ENCODE peak calls at places on chromosome 12, in seven cellular contexts. N is AG04449, A is cardiac fibroblast, B is AG04450, X is fibroblast of mammary gland, U is AG10803, Y is spleen. Z is an unnamed sample.

GRCh38 chr12:46556105-46556559 is 183.6 kb upstream of the SLC38A2 start:
- DNase-seq in N (peak; percentile 98), A (peak; percentile 90), B (peak; percentile 92), X (peak; percentile 99), U (peak; percentile 97), Y (no peak), Z (no peak)

GRCh38 chr12:89943461-89943860 is 234.8 kb upstream of the ATP2B1 start:
- DNase-seq in N (no peak), A (no peak), B (no peak), X (no peak), U (no peak), Y (no peak), Z (no peak)

GRCh38 chr12:101743724-101744472 is 4.6 kb upstream of the SYCP3 start:
- DNase-seq in N (no peak), A (no peak), B (no peak), X (no peak), U (peak; percentile 9), Y (peak; percentile 88), Z (no peak)

GRCh38 chr12:93526786-93527428 is 45.6 kb upstream of the SOCS2 start:
- DNase-seq in N (peak; percentile 82), A (peak; percentile 93), B (peak; percentile 85), X (peak; percentile 87), U (peak; percentile 95), Y (no peak), Z (no peak)

GRCh38 chr12:16323010-16323409 is 24.4 kb upstream of the MGST1 start:
- DNase-seq in N (peak; percentile 10), A (no peak), B (no peak), X (peak; percentile 73), U (peak; percentile 49), Y (no peak), Z (no peak)

GRCh38 chr12:106178582-106178981 is 39.8 kb upstream of the NUAK1 start:
- DNase-seq in N (no peak), A (no peak), B (no peak), X (no peak), U (no peak), Y (no peak), Z (no peak)

GRCh38 chr12:59383426-59383822 is 212.4 kb upstream of the SLC16A7 start:
- DNase-seq in N (peak; percentile 94), A (peak; percentile 59), B (peak; percentile 49), X (peak; percentile 92), U (peak; percentile 95), Y (no peak), Z (no peak)

GRCh38 chr12:111454716-111455447 is 49.2 kb downstream of the SH2B3 start:
- DNase-seq in N (no peak), A (no peak), B (no peak), X (no peak), U (no peak), Y (no peak), Z (no peak)

GRCh38 chr12:106978035-106978800 is 8.7 kb downstream of the MTERF2 start:
- DNase-seq in N (no peak), A (peak; percentile 83), B (no peak), X (peak; percentile 47), U (peak; percentile 53), Y (no peak), Z (no peak)

GRCh38 chr12:108856428-108857157 is 790 bp downstream of the SSH1 start:
- DNase-seq in N (no peak), A (peak; percentile 71), B (no peak), X (peak; percentile 78), U (peak; percentile 93), Y (peak; percentile 89), Z (no peak)

GRCh38 chr12:48105321-48105866 is 485 bp downstream of the SENP1 start:
- DNase-seq in N (no peak), A (no peak), B (no peak), X (no peak), U (no peak), Y (no peak), Z (no peak)

GRCh38 chr12:90589966-90590365 is 365.0 kb downstream of the CCER1 start:
- DNase-seq in N (no peak), A (no peak), B (no peak), X (no peak), U (peak; percentile 35), Y (no peak), Z (no peak)

GRCh38 chr12:102436867-102437266 is 43.5 kb downstream of the IGF1 start:
- DNase-seq in N (no peak), A (no peak), B (no peak), X (no peak), U (no peak), Y (no peak), Z (no peak)

GRCh38 chr12:110253176-110253575 is 27.9 kb upstream of the ATP2A2 start:
- DNase-seq in N (no peak), A (peak; percentile 71), B (no peak), X (peak; percentile 64), U (no peak), Y (no peak), Z (no peak)

GRCh38 chr12:51907083-51907863 is at the start of gene ACVRL1:
- DNase-seq in N (no peak), A (peak; percentile 60), B (no peak), X (no peak), U (peak; percentile 34), Y (peak; percentile 73), Z (no peak)

GRCh38 chr12:28998662-28999120 is 150.4 kb upstream of the FAR2 start:
- DNase-seq in N (peak; percentile 3), A (peak; percentile 70), B (peak; percentile 1), X (peak; percentile 89), U (peak; percentile 47), Y (no peak), Z (no peak)

GRCh38 chr12:80472912-80473500 is 29.0 kb downstream of the PTPRQ start:
- DNase-seq in N (peak; percentile 40), A (peak; percentile 84), B (peak; percentile 41), X (peak; percentile 90), U (peak; percentile 78), Y (no peak), Z (no peak)

GRCh38 chr12:29537292-29537691 is 39.8 kb upstream of the OVCH1 start:
- DNase-seq in N (no peak), A (no peak), B (peak; percentile 32), X (peak; percentile 76), U (no peak), Y (no peak), Z (no peak)

GRCh38 chr12:78865297-78865955 is 852 bp downstream of the SYT1 start:
- DNase-seq in N (no peak), A (no peak), B (no peak), X (no peak), U (no peak), Y (no peak), Z (no peak)

GRCh38 chr12:68482660-68483059 is 128.0 kb upstream of the RAP1B start:
- DNase-seq in N (no peak), A (no peak), B (no peak), X (no peak), U (no peak), Y (no peak), Z (no peak)

GRCh38 chr12:26798013-26798412 is 35.0 kb downstream of the ITPR2 start:
- DNase-seq in N (no peak), A (peak; percentile 45), B (peak; percentile 78), X (peak; percentile 46), U (peak; percentile 84), Y (no peak), Z (no peak)
- TF ChIP-seq CTCF in N (no peak), A (no peak), B (no peak), X (no peak), U (no peak), Y (no peak), Z (no peak)

GRCh38 chr12:56451147-56451546 is 1.9 kb upstream of the TIMELESS start:
- DNase-seq in N (no peak), A (no peak), B (no peak), X (no peak), U (no peak), Y (no peak), Z (no peak)

GRCh38 chr12:56450241-56450640 is 1.0 kb upstream of the TIMELESS start:
- DNase-seq in N (no peak), A (no peak), B (no peak), X (no peak), U (no peak), Y (no peak), Z (no peak)

GRCh38 chr12:56454557-56454956 is at the start of gene MIP:
- DNase-seq in N (no peak), A (no peak), B (no peak), X (no peak), U (no peak), Y (no peak), Z (no peak)

GRCh38 chr12:56449622-56449984 is 377 bp upstream of the TIMELESS start:
- DNase-seq in N (no peak), A (no peak), B (no peak), X (no peak), U (no peak), Y (no peak), Z (no peak)

GRCh38 chr12:56448860-56449621 is at the start of gene TIMELESS:
- DNase-seq in N (peak; percentile 17), A (peak; percentile 89), B (peak; percentile 51), X (peak; percentile 82), U (peak; percentile 80), Y (peak; percentile 98), Z (peak; percentile 68)
- TF ChIP-seq CTCF in N (no peak), A (no peak), B (peak; percentile 12), X (no peak), U (peak; percentile 24), Y (peak; percentile 48), Z (no peak)

DNA sequence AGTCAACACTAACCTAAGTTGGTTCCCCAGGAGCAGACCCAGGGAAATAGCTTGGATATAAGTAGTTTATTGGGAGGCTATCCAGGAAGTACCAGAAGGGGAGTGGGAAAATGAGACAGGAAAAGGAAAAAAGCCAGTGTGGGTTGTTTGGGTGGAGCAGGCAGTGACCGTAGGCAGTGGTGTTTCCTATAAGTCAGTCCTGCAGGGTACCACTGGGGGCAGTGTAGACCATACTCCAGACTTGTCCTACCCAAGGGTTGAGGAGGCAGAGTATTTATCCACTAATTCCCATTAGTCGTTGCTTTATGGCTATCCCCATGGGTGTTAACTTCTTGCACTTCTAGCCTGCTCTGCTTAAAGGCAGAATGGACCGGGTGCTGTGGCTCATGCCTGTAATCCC is 6.4 kb upstream of the CCDC60 start:
- DNase-seq in N (no peak), A (no peak), B (no peak), X (no peak), U (no peak), Y (no peak), Z (no peak)
- TF ChIP-seq CTCF in N (no peak), A (no peak), B (no peak), X (no peak), U (no peak), Y (no peak), Z (no peak)

DNA sequence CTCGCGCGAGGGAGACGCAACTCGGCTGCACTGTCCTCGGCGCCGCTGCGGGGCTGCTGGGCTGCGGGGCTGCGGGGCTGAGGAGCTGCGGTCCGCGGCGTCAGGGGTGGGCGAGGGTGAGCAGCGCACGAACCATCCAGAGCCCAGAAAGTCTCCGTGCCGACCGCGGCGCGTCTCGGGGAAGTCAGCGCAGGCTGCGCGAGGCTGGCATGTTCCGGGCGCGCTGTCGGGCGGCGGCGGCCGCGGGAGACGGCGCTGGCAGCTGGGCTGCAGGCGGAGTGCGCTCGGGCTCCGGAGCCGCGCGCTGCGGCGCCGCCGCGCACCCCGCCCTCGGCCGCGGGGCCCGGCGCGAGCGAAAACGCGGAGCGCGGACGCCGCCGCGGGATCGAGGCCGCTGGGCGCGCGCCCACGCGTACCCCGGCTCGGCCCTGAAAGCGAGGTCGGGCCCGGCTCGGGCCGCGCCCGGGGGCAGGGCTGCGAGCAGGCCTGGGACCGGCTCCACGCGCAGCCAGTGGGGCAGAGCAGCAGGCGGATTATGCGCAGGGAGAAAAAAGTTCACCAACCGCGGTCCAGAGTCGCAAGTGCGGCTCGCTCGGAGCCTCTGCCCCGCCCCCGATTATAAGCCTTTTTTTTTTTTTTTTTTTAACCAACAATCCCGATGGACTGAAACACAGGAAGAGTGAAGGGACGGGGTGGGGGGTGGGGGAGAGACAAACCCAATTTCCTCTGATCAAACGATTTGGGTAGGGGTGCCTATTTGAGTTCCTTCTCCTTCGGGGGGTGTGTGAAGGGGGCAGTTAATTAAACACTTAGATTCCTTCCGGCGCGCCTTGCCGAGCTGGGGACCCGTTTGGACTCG is at the start of gene PRICKLE1:
- DNase-seq in N (no peak), A (peak; percentile 67), B (no peak), X (peak; percentile 48), U (peak; percentile 36), Y (peak; percentile 82), Z (no peak)
- TF ChIP-seq CTCF in N (no peak), A (no peak), B (no peak), X (no peak), U (no peak), Y (no peak), Z (no peak)

Z was measured in omental fat pad.